ENCODE peak calls at places on chromosomes 13 and 19, in eight cellular contexts. Z is CD4-positive, CD25-positive, alpha-beta regulatory T cell; S is aorta; L is upper lobe of left lung; F is pancreas; P is tibial nerve; K is left ventricle myocardium inferior; J is ascending aorta. V is an unnamed sample.

GRCh38 chr19:30376272-30376671 is 4.1 kb downstream of the ZNF536 start:
- DNase-seq in Z (no peak), S (no peak), L (no peak), F (no peak), P (no peak), K (no peak), J (no peak), V (no peak)

GRCh38 chr19:11242864-11243797 is 3.7 kb downstream of the ANGPTL8 start:
- DNase-seq in Z (peak; percentile 72), S (peak; percentile 96), L (peak; percentile 97), F (peak; percentile 98), P (peak; percentile 94), K (peak; percentile 94), J (peak; percentile 70), V (peak; percentile 93)

GRCh38 chr13:112143753-112144615 is 77.0 kb downstream of the SOX1 start:
- DNase-seq in Z (no peak), S (no peak), L (no peak), F (no peak), P (no peak), K (no peak), J (no peak), V (no peak)

GRCh38 chr19:15780595-15781418 is 6.7 kb upstream of the OR10H5 start:
- DNase-seq in Z (no peak), S (no peak), L (no peak), F (no peak), P (no peak), K (no peak), J (no peak), V (peak; percentile 28)

GRCh38 chr13:23289917-23290357 is 109.2 kb downstream of the SGCG start:
- DNase-seq in Z (no peak), S (no peak), L (no peak), F (no peak), P (no peak), K (no peak), J (no peak), V (no peak)

GRCh38 chr19:14000691-14001365 is 5.3 kb downstream of the RFX1 start:
- DNase-seq in Z (no peak), S (no peak), L (no peak), F (no peak), P (no peak), K (peak; percentile 9), J (no peak), V (no peak)

GRCh38 chr19:33490041-33490451 is 31.5 kb downstream of the PEPD start:
- DNase-seq in Z (no peak), S (peak; percentile 24), L (peak; percentile 68), F (peak; percentile 45), P (no peak), K (no peak), J (no peak), V (no peak)

GRCh38 chr19:50357178-50358100 is 8.0 kb downstream of the NAPSA start:
- DNase-seq in Z (peak; percentile 91), S (peak; percentile 86), L (peak; percentile 93), F (peak; percentile 86), P (peak; percentile 55), K (peak; percentile 77), J (peak; percentile 41), V (peak; percentile 80)

GRCh38 chr13:44543424-44543823 is 32.7 kb downstream of the TSC22D1 start:
- DNase-seq in Z (no peak), S (no peak), L (no peak), F (no peak), P (no peak), K (no peak), J (no peak), V (no peak)

GRCh38 chr19:6866646-6867255 is 20.6 kb upstream of the ADGRE1 start:
- DNase-seq in Z (no peak), S (no peak), L (no peak), F (no peak), P (no peak), K (no peak), J (no peak), V (no peak)

GRCh38 chr13:113157206-113157928 is 1.1 kb upstream of the PROZ start:
- DNase-seq in Z (no peak), S (no peak), L (no peak), F (no peak), P (no peak), K (no peak), J (no peak), V (no peak)

GRCh38 chr19:9362905-9363304 is at the start of gene ZNF177:
- DNase-seq in Z (no peak), S (no peak), L (peak; percentile 68), F (no peak), P (no peak), K (no peak), J (no peak), V (no peak)

GRCh38 chr13:107866007-107866665 is 349.2 kb downstream of the LIG4 start:
- DNase-seq in Z (no peak), S (no peak), L (peak; percentile 80), F (peak; percentile 62), P (no peak), K (no peak), J (no peak), V (no peak)

GRCh38 chr13:112764028-112764427 is 74.2 kb downstream of the ATP11A start:
- DNase-seq in Z (no peak), S (no peak), L (no peak), F (no peak), P (no peak), K (no peak), J (no peak), V (no peak)

GRCh38 chr13:46866150-46866549 is 30.7 kb downstream of the HTR2A start:
- DNase-seq in Z (no peak), S (peak; percentile 70), L (no peak), F (no peak), P (no peak), K (no peak), J (no peak), V (peak; percentile 15)

GRCh38 chr13:35903075-35903474 is 228.1 kb downstream of the DCLK1 start:
- DNase-seq in Z (no peak), S (no peak), L (no peak), F (no peak), P (no peak), K (no peak), J (no peak), V (no peak)

GRCh38 chr13:28047784-28048388 is 52.5 kb downstream of the FLT3 start:
- DNase-seq in Z (no peak), S (no peak), L (no peak), F (no peak), P (no peak), K (no peak), J (no peak), V (no peak)

GRCh38 chr13:31629085-31629785 is 110.1 kb upstream of the RXFP2 start:
- DNase-seq in Z (no peak), S (no peak), L (no peak), F (no peak), P (no peak), K (no peak), J (no peak), V (no peak)

GRCh38 chr19:17843908-17844490 is 3.8 kb downstream of the JAK3 start:
- DNase-seq in Z (no peak), S (no peak), L (peak; percentile 66), F (no peak), P (no peak), K (no peak), J (no peak), V (no peak)

GRCh38 chr19:17846146-17846545 is 1.6 kb downstream of the JAK3 start:
- DNase-seq in Z (no peak), S (no peak), L (no peak), F (no peak), P (no peak), K (no peak), J (no peak), V (no peak)

GRCh38 chr19:17843428-17843827 is 4.4 kb downstream of the JAK3 start:
- DNase-seq in Z (no peak), S (no peak), L (no peak), F (no peak), P (no peak), K (no peak), J (no peak), V (no peak)

GRCh38 chr19:17848598-17849292 is 963 bp upstream of the JAK3 start:
- DNase-seq in Z (no peak), S (no peak), L (no peak), F (no peak), P (no peak), K (no peak), J (no peak), V (no peak)

GRCh38 chr19:17847538-17848366 is at the start of gene JAK3:
- DNase-seq in Z (peak; percentile 78), S (peak; percentile 86), L (peak; percentile 87), F (peak; percentile 74), P (no peak), K (peak; percentile 54), J (no peak), V (no peak)
- H3K27ac ChIP-seq in Z (peak within 1 kb of the TSS; percentile 98), S (no peak within 1 kb of the TSS), L (peak within 1 kb of the TSS; percentile 87), F (peak within 1 kb of the TSS; percentile 75), P (peak within 1 kb of the TSS; percentile 82), K (peak within 1 kb of the TSS; percentile 75), J (peak within 1 kb of the TSS; percentile 80), V (peak within 1 kb of the TSS; percentile 59)

GRCh38 chr13:34752561-34752960 is 189.5 kb upstream of the NBEA start:
- DNase-seq in Z (no peak), S (no peak), L (no peak), F (no peak), P (no peak), K (no peak), J (no peak), V (no peak)
- H3K27ac ChIP-seq in Z (no peak overlapping the region), S (no peak overlapping the region), L (no peak overlapping the region), F (no peak overlapping the region), P (no peak overlapping the region), K (no peak overlapping the region), J (no peak overlapping the region), V (no peak overlapping the region)

DNA sequence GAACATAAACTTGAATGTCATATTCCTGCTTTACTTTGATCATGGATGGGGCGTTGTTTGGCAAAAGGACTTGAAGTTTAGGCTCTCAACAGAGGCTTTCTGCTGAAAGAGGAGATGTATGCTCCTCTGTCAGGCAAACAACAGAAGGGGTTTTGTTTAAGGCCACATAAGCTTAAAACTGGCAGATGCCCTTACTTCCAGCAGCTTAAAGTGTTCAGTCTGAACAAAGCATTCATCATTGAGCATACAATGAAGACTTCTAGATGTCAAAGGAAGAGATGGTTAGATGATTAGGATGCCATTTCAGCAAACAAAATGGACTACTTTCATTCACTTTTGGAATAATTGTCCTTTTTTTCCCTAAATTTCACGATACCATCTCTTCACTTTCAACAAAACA is 484.5 kb downstream of the SLITRK6 start:
- DNase-seq in Z (no peak), S (no peak), L (no peak), F (no peak), P (no peak), K (no peak), J (no peak), V (no peak)
- H3K27ac ChIP-seq in Z (no peak overlapping the region), S (no peak overlapping the region), L (no peak overlapping the region), F (no peak overlapping the region), P (no peak overlapping the region), K (no peak overlapping the region), J (no peak overlapping the region), V (no peak overlapping the region)

DNA sequence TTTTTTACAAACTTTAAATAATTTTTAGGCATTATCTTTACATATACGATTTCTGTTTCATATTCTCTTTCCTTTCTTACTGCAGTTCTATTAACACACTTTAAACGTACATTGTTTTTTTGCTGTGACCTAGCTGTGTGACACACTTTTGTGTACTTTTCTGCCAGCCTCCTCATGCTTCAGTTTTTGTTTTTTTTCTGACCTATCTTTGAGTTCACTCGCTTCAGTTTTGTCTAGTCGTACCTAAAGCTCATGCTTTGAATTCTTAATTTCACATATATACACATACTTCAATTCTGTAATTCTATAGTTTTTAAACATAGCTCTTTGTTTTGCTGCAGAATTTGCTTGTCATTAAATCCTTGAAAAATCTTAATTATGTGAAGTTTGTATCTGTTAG is 150.4 kb downstream of the PDS5B start:
- DNase-seq in Z (no peak), S (no peak), L (no peak), F (no peak), P (no peak), K (no peak), J (no peak), V (no peak)
- H3K27ac ChIP-seq in Z (peak overlapping the region; percentile 83), S (no peak overlapping the region), L (peak overlapping the region; percentile 75), F (peak overlapping the region; percentile 71), P (peak overlapping the region; percentile 77), K (peak overlapping the region; percentile 77), J (peak overlapping the region; percentile 57), V (peak overlapping the region; percentile 61)